ENCODE peak calls at places on chromosomes 2 and 18, in ten cellular contexts. T is posterior vena cava; W is right lobe of liver; F is SIG-M5; A is activated CD4-positive, alpha-beta T cell treated with anti-CD3 and anti-CD28 coated beads, Interleukin-2, amount 10 ng/mL, durations not matched to agents 7 days and 5 days; P is neuronal stem cell; C is heart left ventricle; I is MCF 10A; X is iris pigment epithelial cell; V is retina. O is an unnamed sample.

GRCh38 chr2:55887351-55887750 is 36.2 kb downstream of the EFEMP1 start:
- DNase-seq in I (no peak), X (peak), P (no peak), C (no peak), T (no peak), A (no peak), F (no peak), V (no peak), W (no peak), O (no peak)

GRCh38 chr2:53455094-53455493 is 312.5 kb upstream of the CHAC2 start:
- DNase-seq in C (no peak), P (no peak), W (no peak), F (no peak), X (no peak), V (no peak), I (no peak), A (no peak), T (no peak), O (no peak)

GRCh38 chr2:194363878-194364277 is 1293.1 kb upstream of the SLC39A10 start:
- DNase-seq in P (no peak), W (no peak), F (no peak), X (no peak), T (no peak), I (no peak), A (no peak), V (no peak), C (no peak), O (no peak)

GRCh38 chr2:165746501-165746900 is 47.5 kb downstream of the GALNT3 start:
- DNase-seq in X (no peak), A (no peak), P (no peak), I (no peak), W (no peak), F (no peak), C (no peak), T (no peak), V (no peak), O (no peak)

GRCh38 chr2:212626371-212626918 is 87.8 kb upstream of the ERBB4 start:
- DNase-seq in F (no peak), T (no peak), X (peak), A (no peak), I (peak), C (no peak), V (no peak), W (no peak), P (no peak), O (no peak)

GRCh38 chr2:3051266-3051665 is 326.4 kb downstream of the EIPR1 start:
- DNase-seq in F (no peak), I (no peak), C (no peak), W (no peak), P (no peak), V (no peak), X (no peak), T (no peak), A (no peak), O (no peak)

GRCh38 chr2:84729224-84729623 is 151.7 kb downstream of the TRABD2A start:
- DNase-seq in I (no peak), W (no peak), A (no peak), V (no peak), C (no peak), F (no peak), X (no peak), P (no peak), T (no peak), O (peak)

GRCh38 chr2:185360776-185361175 is 377.8 kb upstream of the FSIP2 start:
- DNase-seq in C (no peak), F (no peak), V (no peak), T (no peak), X (no peak), W (no peak), P (no peak), A (no peak), I (no peak), O (no peak)

GRCh38 chr2:109558076-109558882 is 55.5 kb downstream of the SEPTIN10 start:
- DNase-seq in T (no peak), V (no peak), I (peak), C (no peak), W (no peak), F (peak), P (no peak), A (no peak), X (peak), O (no peak)

GRCh38 chr18:43092539-43092938 is 22.9 kb downstream of the RIT2 start:
- DNase-seq in A (no peak), X (no peak), P (no peak), V (no peak), T (no peak), C (no peak), W (no peak), F (no peak), I (peak), O (no peak)

GRCh38 chr2:86201951-86202692 is 2.9 kb downstream of the MRPL35 start:
- DNase-seq in V (no peak), F (no peak), C (no peak), W (no peak), X (no peak), A (no peak), I (no peak), T (no peak), P (no peak), O (no peak)

GRCh38 chr2:98901702-98902101 is 34.3 kb downstream of the CRACDL start:
- DNase-seq in T (peak), W (no peak), I (no peak), P (no peak), V (no peak), A (no peak), C (no peak), F (no peak), X (no peak), O (peak)

GRCh38 chr2:54106631-54107454 is 8.6 kb upstream of the ACYP2 start:
- DNase-seq in P (no peak), I (peak), F (no peak), C (no peak), X (peak), T (no peak), A (peak), V (peak), W (no peak), O (peak)